ENCODE peak calls at places on chromosome 11, in five cellular contexts. E, R, V, T and C are unnamed samples. For H3K4me1, the result is how much of the 10 kb centered on the place peaks cover.

GRCh38 chr11:86811637-86812321 is 11.4 kb downstream of the PRSS23 start:
- DNase-seq in T (no peak), E (no peak), R (no peak), V (no peak), C (no peak)

GRCh38 chr11:72588656-72589410 is 85.4 kb downstream of the PDE2A start:
- DNase-seq in E (no peak), T (no peak), V (no peak), R (no peak), C (no peak)

GRCh38 chr11:12118940-12119339 is 8.6 kb downstream of the MICAL2 start:
- DNase-seq in R (no peak), V (no peak), T (no peak), E (no peak), C (no peak)

GRCh38 chr11:8701891-8702597 is 19.5 kb downstream of the RPL27A start:
- DNase-seq in V (no peak), R (no peak), E (no peak), T (no peak), C (no peak)

GRCh38 chr11:69480547-69481392 is 693 bp upstream of the LINC01488 start:
- DNase-seq in E (no peak), R (no peak), V (peak), T (no peak), C (no peak)

GRCh38 chr11:827146-827860 is 416 bp upstream of the CRACR2B start:
- DNase-seq in T (no peak), R (no peak), V (no peak), E (no peak), C (peak)

GRCh38 chr11:3077174-3077839 is 20.1 kb upstream of the CARS1 start:
- DNase-seq in T (no peak), R (no peak), E (no peak), V (no peak), C (no peak)

GRCh38 chr11:16356057-16356750 is at the start of gene SOX6:
- DNase-seq in V (no peak), E (no peak), T (no peak), R (no peak), C (peak)

GRCh38 chr11:59000007-59000406 is 60.7 kb downstream of the GLYATL1 start:
- DNase-seq in T (no peak), V (no peak), E (no peak), R (no peak), C (no peak)

GRCh38 chr11:8258771-8259170 is 4.9 kb downstream of the LMO1 start:
- DNase-seq in V (peak), T (no peak), E (no peak), R (no peak), C (no peak)

GRCh38 chr11:1732421-1733008 is 17.9 kb downstream of the IFITM10 start:
- DNase-seq in T (no peak), E (no peak), R (no peak), V (peak), C (no peak)

GRCh38 chr11:65013130-65013691 is 749 bp upstream of the ARL2 start:
- DNase-seq in V (peak), E (no peak), T (peak), R (peak), C (peak)

GRCh38 chr11:33266418-33267215 is 9.4 kb downstream of the HIPK3 start:
- DNase-seq in V (no peak), R (no peak), T (no peak), E (no peak), C (no peak)

GRCh38 chr11:20158597-20159257 is 1.5 kb downstream of the DBX1 start:
- DNase-seq in R (no peak), T (no peak), E (no peak), V (peak), C (peak)

GRCh38 chr11:86069408-86070086 is 663 bp upstream of the PICALM start:
- DNase-seq in E (no peak), R (no peak), T (no peak), V (no peak), C (no peak)

GRCh38 chr11:86748296-86748695 is 52.0 kb upstream of the PRSS23 start:
- DNase-seq in R (no peak), E (no peak), T (no peak), V (no peak), C (no peak)

GRCh38 chr11:133957926-133958325 is 1.2 kb upstream of the IGSF9B start:
- DNase-seq in R (no peak), E (no peak), T (no peak), V (no peak), C (no peak)

GRCh38 chr11:134843020-134843419 is 431.0 kb upstream of the B3GAT1 start:
- DNase-seq in R (no peak), V (no peak), T (no peak), E (no peak), C (no peak)

GRCh38 chr11:73759520-73760065 is 1.3 kb downstream of the RAB6A start:
- DNase-seq in V (no peak), T (no peak), R (no peak), E (no peak), C (no peak)

GRCh38 chr11:110971110-110971509 is 258.9 kb upstream of the ARHGAP20 start:
- DNase-seq in V (no peak), T (no peak), E (no peak), R (no peak), C (no peak)

GRCh38 chr11:40292636-40293585 is 1166.5 kb downstream of the LRRC4C start:
- DNase-seq in E (no peak), V (no peak), R (no peak), T (no peak), C (no peak)

GRCh38 chr11:72750086-72750485 is 2.1 kb downstream of the ARAP1 start:
- DNase-seq in T (no peak), R (no peak), E (no peak), V (no peak), C (no peak)

GRCh38 chr11:117144477-117145392 is 648 bp downstream of the PAFAH1B2 start:
- DNase-seq in E (peak), V (peak), R (peak), T (peak), C (peak)

GRCh38 chr11:128367573-128367972 is 219.8 kb downstream of the ETS1 start:
- DNase-seq in V (no peak), T (no peak), R (no peak), E (no peak), C (no peak)

GRCh38 chr11:2739531-2740274 is 39.9 kb upstream of the KCNQ1OT1 start:
- DNase-seq in V (no peak), T (no peak), E (no peak), R (no peak), C (no peak)

GRCh38 chr11:113547739-113548138 is 72.5 kb upstream of the DRD2 start:
- DNase-seq in E (no peak), V (no peak), T (no peak), R (no peak), C (no peak)

GRCh38 chr11:88305430-88305829 is 32.1 kb downstream of the CTSC start:
- DNase-seq in R (no peak), E (no peak), T (no peak), V (no peak), C (no peak)

GRCh38 chr11:88307749-88308425 is 29.6 kb downstream of the CTSC start:
- DNase-seq in T (no peak), E (no peak), V (no peak), R (no peak), C (no peak)

GRCh38 chr11:88308576-88308975 is 29.0 kb downstream of the CTSC start:
- DNase-seq in R (no peak), V (no peak), E (no peak), T (no peak), C (no peak)

GRCh38 chr11:88304352-88304751 is 33.2 kb downstream of the CTSC start:
- DNase-seq in V (no peak), T (no peak), R (no peak), E (no peak), C (no peak)

DNA sequence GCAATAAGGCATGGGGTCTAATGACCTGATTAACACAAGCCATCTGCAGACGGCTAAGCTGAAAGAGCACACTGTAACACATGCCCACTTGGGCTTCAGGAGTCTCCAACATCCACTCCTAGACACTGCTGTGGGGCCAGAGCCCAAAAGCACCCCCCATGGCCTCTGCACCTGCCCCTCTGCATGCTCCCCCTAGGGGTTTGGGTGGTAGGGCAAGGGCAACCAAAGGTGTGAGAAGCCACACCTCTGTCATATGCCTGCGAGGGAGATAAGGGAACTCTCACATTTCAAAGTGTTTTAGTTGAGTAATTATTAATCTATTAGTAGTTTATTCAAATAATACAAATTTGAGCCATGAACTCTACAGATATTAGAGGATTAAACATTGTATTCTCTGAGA is 30.8 kb downstream of the CTSC start:
- DNase-seq in E (no peak), V (no peak), T (no peak), R (no peak), C (no peak)
- H3K4me3 ChIP-seq in E (no peak), V (no peak), T (no peak), R (no peak), C (no peak)

DNA sequence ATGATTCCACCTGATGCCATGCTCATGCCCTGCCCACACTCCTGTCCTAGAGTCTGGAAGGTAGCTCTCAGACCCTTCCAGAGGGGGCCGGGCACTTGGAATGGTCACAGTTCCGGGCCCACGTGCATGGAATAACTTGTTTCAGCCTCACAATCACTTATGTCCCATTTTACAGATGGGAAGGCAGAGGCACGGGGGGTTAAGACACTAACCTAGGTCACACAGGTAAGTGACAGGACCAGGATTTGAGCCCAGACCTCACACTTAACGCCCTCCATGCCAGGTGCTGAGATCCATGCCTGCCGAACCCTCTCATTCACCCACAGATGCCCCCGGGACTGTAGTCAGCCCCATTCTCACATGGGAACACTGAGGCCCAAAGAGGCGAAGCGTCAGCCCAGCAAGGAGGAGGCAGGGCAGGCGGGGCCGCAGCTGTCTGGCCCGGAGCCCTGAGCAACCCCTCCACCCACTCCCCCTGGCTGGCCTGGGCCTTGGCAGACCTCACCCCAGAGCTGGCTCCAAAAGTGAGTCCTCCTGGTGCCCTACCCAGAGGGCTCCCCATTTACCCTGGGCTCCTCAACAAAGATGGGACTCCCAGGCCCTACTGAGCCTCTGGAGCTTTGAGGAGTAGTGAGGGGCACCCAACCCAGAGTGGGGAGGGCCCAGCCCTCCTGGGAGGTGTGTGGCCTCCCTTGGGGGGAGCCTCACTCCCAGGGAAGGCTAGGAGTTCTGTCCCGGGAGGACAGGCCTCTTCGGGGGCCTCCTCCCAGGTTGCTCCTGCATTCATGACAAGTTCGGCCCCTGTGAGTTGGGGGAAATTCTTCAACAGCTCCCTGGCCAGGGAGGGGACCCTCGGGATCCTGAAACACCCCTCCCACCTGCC is 2.4 kb upstream of the ALDH3B1 start:
- DNase-seq in E (no peak), R (no peak), V (peak), T (no peak), C (no peak)
- H3K27ac ChIP-seq in E (no peak), R (peak), V (no peak), T (no peak), C (peak)

GRCh38 chr11:66345316-66345649 is 379 bp upstream of the BRMS1 start:
- DNase-seq in E (no peak), R (no peak), V (no peak), T (no peak), C (no peak)
- H3K4me1 ChIP-seq in E (under half), R (under half), V (under half), T (under half), C (under half)

GRCh38 chr11:43985386-43985752 is 42.9 kb downstream of the C11orf96 start:
- DNase-seq in R (no peak), E (no peak), T (no peak), V (no peak), C (no peak)

GRCh38 chr11:43986327-43986726 is 43.9 kb downstream of the C11orf96 start:
- DNase-seq in T (no peak), R (no peak), E (no peak), V (no peak), C (no peak)

GRCh38 chr11:43987384-43988039 is 45.1 kb downstream of the C11orf96 start:
- DNase-seq in V (peak), E (no peak), T (no peak), R (peak), C (peak)

GRCh38 chr11:43988040-43988793 is 45.8 kb downstream of the C11orf96 start:
- DNase-seq in V (no peak), E (no peak), T (no peak), R (no peak), C (no peak)

DNA sequence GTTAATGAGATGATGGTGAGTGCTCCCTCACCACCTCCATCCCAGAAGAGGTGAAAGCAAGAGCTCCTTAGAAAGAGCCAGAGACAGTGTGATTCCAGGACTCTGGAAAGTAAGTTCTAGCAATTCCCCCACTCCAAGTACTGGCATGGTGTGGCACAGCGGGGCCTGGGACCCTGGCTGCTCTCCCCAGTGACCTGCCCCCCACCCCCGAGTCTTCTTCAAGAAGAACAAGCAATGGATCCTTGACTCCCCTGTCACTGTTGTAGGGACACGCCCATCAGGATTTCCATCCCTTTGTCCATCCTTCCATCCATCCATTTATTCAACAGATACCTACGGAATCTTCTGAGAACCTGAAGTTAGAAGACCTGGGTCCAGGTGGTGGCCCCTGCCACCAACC is 44.4 kb downstream of the C11orf96 start:
- DNase-seq in V (peak), T (no peak), E (no peak), R (no peak), C (no peak)
- H3K4me3 ChIP-seq in V (peak), T (no peak), E (no peak), R (no peak), C (no peak)

DNA sequence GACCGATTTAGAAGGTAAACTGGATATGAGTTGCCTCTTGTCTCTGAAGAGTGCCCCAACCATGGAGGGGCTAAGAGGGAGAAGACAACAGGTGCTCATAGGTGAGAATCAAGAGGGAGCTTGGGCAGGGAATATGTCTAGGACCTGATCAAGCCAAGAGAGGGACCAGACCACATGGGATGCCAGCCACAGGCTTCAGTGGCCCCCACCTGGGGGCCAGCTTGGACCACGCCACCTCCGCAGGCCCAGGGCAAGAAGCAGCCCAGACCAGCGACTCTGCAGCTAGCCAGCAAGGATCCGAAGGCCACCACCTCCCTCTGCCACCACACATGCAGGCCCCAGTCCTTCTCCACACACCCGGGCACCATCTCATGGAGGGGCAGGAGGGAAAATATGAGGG is 92.5 kb upstream of the LDLRAD3 start:
- DNase-seq in V (no peak), T (no peak), E (no peak), R (no peak), C (no peak)
- H3K27ac ChIP-seq in V (no peak), T (no peak), E (no peak), R (no peak), C (no peak)